ENCODE peak calls at places on chromosomes 13 and 19, in nine cellular contexts. One of them, this sample, is unnamed.
A peak's percentile ranks its signal among the peaks of the same experiment; 100 is the strongest.

GRCh38 chr13:46303743-46304385 is 83.2 kb downstream of the RUBCNL start:
- DNase-seq in choroid plexus epithelial cell: no peak
- DNase-seq in lower lobe of right lung: no peak
- DNase-seq in AG09309: no peak
- DNase-seq in fibroblast of lung: no peak
- DNase-seq in heart left ventricle: no peak
- DNase-seq in astrocyte of the spinal cord: no peak
- DNase-seq in ovary: no peak
- DNase-seq in HCT116: no peak
- DNase-seq in this sample: no peak

GRCh38 chr13:109666656-109667448 is 119.5 kb downstream of the IRS2 start:
- DNase-seq in lower lobe of right lung: no peak
- DNase-seq in astrocyte of the spinal cord: no peak
- DNase-seq in ovary: no peak
- DNase-seq in choroid plexus epithelial cell: peak; percentile 38
- DNase-seq in fibroblast of lung: peak; percentile 52
- DNase-seq in HCT116: no peak
- DNase-seq in heart left ventricle: no peak
- DNase-seq in AG09309: no peak
- DNase-seq in this sample: no peak

GRCh38 chr13:61142506-61142905 is 273.1 kb downstream of the PCDH20 start:
- DNase-seq in ovary: no peak
- DNase-seq in fibroblast of lung: no peak
- DNase-seq in lower lobe of right lung: no peak
- DNase-seq in choroid plexus epithelial cell: no peak
- DNase-seq in astrocyte of the spinal cord: no peak
- DNase-seq in AG09309: no peak
- DNase-seq in HCT116: no peak
- DNase-seq in heart left ventricle: no peak
- DNase-seq in this sample: peak; percentile 28

GRCh38 chr13:92547256-92547655 is 679.4 kb upstream of the GPC6 start:
- DNase-seq in HCT116: no peak
- DNase-seq in AG09309: no peak
- DNase-seq in heart left ventricle: no peak
- DNase-seq in lower lobe of right lung: no peak
- DNase-seq in fibroblast of lung: peak; percentile 75
- DNase-seq in ovary: no peak
- DNase-seq in choroid plexus epithelial cell: peak; percentile 69
- DNase-seq in astrocyte of the spinal cord: peak; percentile 62
- DNase-seq in this sample: no peak

GRCh38 chr13:29501674-29502073 is 93.8 kb downstream of the SLC7A1 start:
- DNase-seq in AG09309: no peak
- DNase-seq in heart left ventricle: no peak
- DNase-seq in choroid plexus epithelial cell: no peak
- DNase-seq in lower lobe of right lung: no peak
- DNase-seq in astrocyte of the spinal cord: no peak
- DNase-seq in ovary: no peak
- DNase-seq in HCT116: no peak
- DNase-seq in fibroblast of lung: no peak
- DNase-seq in this sample: no peak

GRCh38 chr19:11722414-11722813 is 16.3 kb downstream of the ZNF823 start:
- DNase-seq in AG09309: no peak
- DNase-seq in fibroblast of lung: no peak
- DNase-seq in HCT116: no peak
- DNase-seq in heart left ventricle: no peak
- DNase-seq in choroid plexus epithelial cell: no peak
- DNase-seq in ovary: no peak
- DNase-seq in lower lobe of right lung: no peak
- DNase-seq in astrocyte of the spinal cord: no peak
- DNase-seq in this sample: no peak

GRCh38 chr13:102703721-102704035 is 8.8 kb upstream of the METTL21C start:
- DNase-seq in choroid plexus epithelial cell: no peak
- DNase-seq in astrocyte of the spinal cord: no peak
- DNase-seq in AG09309: no peak
- DNase-seq in fibroblast of lung: no peak
- DNase-seq in heart left ventricle: no peak
- DNase-seq in HCT116: no peak
- DNase-seq in ovary: no peak
- DNase-seq in lower lobe of right lung: no peak
- DNase-seq in this sample: no peak

GRCh38 chr19:584240-585001 is 5.3 kb upstream of the HCN2 start:
- DNase-seq in lower lobe of right lung: no peak
- DNase-seq in astrocyte of the spinal cord: peak; percentile 47
- DNase-seq in ovary: peak; percentile 68
- DNase-seq in heart left ventricle: no peak
- DNase-seq in AG09309: no peak
- DNase-seq in choroid plexus epithelial cell: peak; percentile 58
- DNase-seq in fibroblast of lung: no peak
- DNase-seq in HCT116: no peak
- DNase-seq in this sample: no peak

GRCh38 chr13:75959861-75960481 is 323.8 kb downstream of the LMO7 start:
- DNase-seq in fibroblast of lung: no peak
- DNase-seq in astrocyte of the spinal cord: peak; percentile 2
- DNase-seq in ovary: no peak
- DNase-seq in heart left ventricle: no peak
- DNase-seq in lower lobe of right lung: no peak
- DNase-seq in HCT116: no peak
- DNase-seq in AG09309: no peak
- DNase-seq in choroid plexus epithelial cell: no peak
- DNase-seq in this sample: no peak

GRCh38 chr13:44004881-44005280 is 125.2 kb downstream of the LACC1 start:
- DNase-seq in AG09309: peak; percentile 24
- DNase-seq in HCT116: no peak
- DNase-seq in lower lobe of right lung: no peak
- DNase-seq in astrocyte of the spinal cord: peak; percentile 84
- DNase-seq in fibroblast of lung: peak; percentile 78
- DNase-seq in choroid plexus epithelial cell: peak; percentile 82
- DNase-seq in heart left ventricle: no peak
- DNase-seq in ovary: no peak
- DNase-seq in this sample: no peak

GRCh38 chr19:13764821-13765394 is 586 bp downstream of the MRI1 start:
- DNase-seq in ovary: peak; percentile 55
- DNase-seq in HCT116: no peak
- DNase-seq in AG09309: no peak
- DNase-seq in lower lobe of right lung: peak; percentile 66
- DNase-seq in fibroblast of lung: no peak
- DNase-seq in choroid plexus epithelial cell: peak; percentile 35
- DNase-seq in heart left ventricle: peak; percentile 27
- DNase-seq in astrocyte of the spinal cord: no peak
- DNase-seq in this sample: no peak

GRCh38 chr19:13761423-13761822 is 2.9 kb upstream of the MRI1 start:
- DNase-seq in AG09309: no peak
- DNase-seq in astrocyte of the spinal cord: no peak
- DNase-seq in ovary: no peak
- DNase-seq in fibroblast of lung: no peak
- DNase-seq in lower lobe of right lung: no peak
- DNase-seq in choroid plexus epithelial cell: no peak
- DNase-seq in HCT116: no peak
- DNase-seq in heart left ventricle: no peak
- DNase-seq in this sample: no peak

GRCh38 chr19:13764101-13764807 is at the start of gene MRI1:
- DNase-seq in astrocyte of the spinal cord: peak; percentile 63
- DNase-seq in lower lobe of right lung: peak; percentile 86
- DNase-seq in choroid plexus epithelial cell: peak; percentile 70
- DNase-seq in HCT116: no peak
- DNase-seq in AG09309: no peak
- DNase-seq in ovary: peak; percentile 92
- DNase-seq in heart left ventricle: peak; percentile 80
- DNase-seq in fibroblast of lung: peak; percentile 66
- DNase-seq in this sample: no peak

GRCh38 chr19:13762635-13763235 is 1.6 kb upstream of the MRI1 start:
- DNase-seq in astrocyte of the spinal cord: no peak
- DNase-seq in AG09309: no peak
- DNase-seq in fibroblast of lung: no peak
- DNase-seq in ovary: peak; percentile 48
- DNase-seq in heart left ventricle: no peak
- DNase-seq in lower lobe of right lung: no peak
- DNase-seq in HCT116: no peak
- DNase-seq in choroid plexus epithelial cell: no peak
- DNase-seq in this sample: no peak

GRCh38 chr19:13763300-13763699 is 1.0 kb upstream of the MRI1 start:
- DNase-seq in lower lobe of right lung: no peak
- DNase-seq in HCT116: no peak
- DNase-seq in fibroblast of lung: no peak
- DNase-seq in ovary: no peak
- DNase-seq in choroid plexus epithelial cell: no peak
- DNase-seq in astrocyte of the spinal cord: no peak
- DNase-seq in heart left ventricle: no peak
- DNase-seq in AG09309: no peak
- DNase-seq in this sample: no peak
- H3K4me3 ChIP-seq in lower lobe of right lung: no peak overlapping the region
- H3K4me3 ChIP-seq in HCT116: no peak overlapping the region
- H3K4me3 ChIP-seq in fibroblast of lung: no peak overlapping the region
- H3K4me3 ChIP-seq in ovary: no peak overlapping the region
- H3K4me3 ChIP-seq in choroid plexus epithelial cell: no peak overlapping the region
- H3K4me3 ChIP-seq in astrocyte of the spinal cord: no peak overlapping the region
- H3K4me3 ChIP-seq in heart left ventricle: no peak overlapping the region
- H3K4me3 ChIP-seq in AG09309: no peak overlapping the region
- H3K4me3 ChIP-seq in this sample: peak overlapping the region; percentile 68

GRCh38 chr19:6354098-6354674 is 7.1 kb upstream of the CLPP start:
- DNase-seq in fibroblast of lung: no peak
- DNase-seq in AG09309: no peak
- DNase-seq in heart left ventricle: no peak
- DNase-seq in ovary: no peak
- DNase-seq in astrocyte of the spinal cord: no peak
- DNase-seq in choroid plexus epithelial cell: peak; percentile 46
- DNase-seq in lower lobe of right lung: no peak
- DNase-seq in HCT116: no peak
- DNase-seq in this sample: no peak
- TF ChIP-seq CTCF in fibroblast of lung: peak; percentile 46
- TF ChIP-seq CTCF in AG09309: peak; percentile 64
- TF ChIP-seq CTCF in heart left ventricle: no peak
- TF ChIP-seq CTCF in ovary: no peak
- TF ChIP-seq CTCF in astrocyte of the spinal cord: peak; percentile 58
- TF ChIP-seq CTCF in choroid plexus epithelial cell: peak; percentile 76
- TF ChIP-seq CTCF in lower lobe of right lung: peak; percentile 48
- TF ChIP-seq CTCF in HCT116: peak; percentile 56
- TF ChIP-seq CTCF in this sample: peak; percentile 36

GRCh38 chr19:38663156-38663651 is 15.8 kb downstream of the ACTN4 start:
- DNase-seq in heart left ventricle: no peak
- DNase-seq in AG09309: no peak
- DNase-seq in choroid plexus epithelial cell: no peak
- DNase-seq in lower lobe of right lung: no peak
- DNase-seq in ovary: no peak
- DNase-seq in HCT116: no peak
- DNase-seq in astrocyte of the spinal cord: no peak
- DNase-seq in fibroblast of lung: no peak
- DNase-seq in this sample: no peak
- H3K4me3 ChIP-seq in heart left ventricle: no peak overlapping the region
- H3K4me3 ChIP-seq in AG09309: no peak overlapping the region
- H3K4me3 ChIP-seq in choroid plexus epithelial cell: no peak overlapping the region
- H3K4me3 ChIP-seq in lower lobe of right lung: no peak overlapping the region
- H3K4me3 ChIP-seq in ovary: peak overlapping the region; percentile 11
- H3K4me3 ChIP-seq in HCT116: no peak overlapping the region
- H3K4me3 ChIP-seq in astrocyte of the spinal cord: no peak overlapping the region
- H3K4me3 ChIP-seq in fibroblast of lung: no peak overlapping the region
- H3K4me3 ChIP-seq in this sample: no peak overlapping the region

GRCh38 chr13:36819064-36819810 is at the start of gene RFXAP:
- DNase-seq in choroid plexus epithelial cell: peak; percentile 90
- DNase-seq in fibroblast of lung: peak; percentile 73
- DNase-seq in heart left ventricle: peak; percentile 89
- DNase-seq in ovary: peak; percentile 92
- DNase-seq in AG09309: peak; percentile 17
- DNase-seq in lower lobe of right lung: peak; percentile 96
- DNase-seq in astrocyte of the spinal cord: peak; percentile 87
- DNase-seq in HCT116: peak; percentile 60
- DNase-seq in this sample: peak; percentile 17

GRCh38 chr13:36818483-36819063 is 449 bp upstream of the RFXAP start:
- DNase-seq in lower lobe of right lung: no peak
- DNase-seq in fibroblast of lung: no peak
- DNase-seq in choroid plexus epithelial cell: no peak
- DNase-seq in ovary: no peak
- DNase-seq in AG09309: no peak
- DNase-seq in heart left ventricle: no peak
- DNase-seq in astrocyte of the spinal cord: no peak
- DNase-seq in HCT116: no peak
- DNase-seq in this sample: no peak

GRCh38 chr13:36819811-36820140 is 754 bp downstream of the RFXAP start:
- DNase-seq in ovary: no peak
- DNase-seq in lower lobe of right lung: no peak
- DNase-seq in astrocyte of the spinal cord: peak; percentile 26
- DNase-seq in HCT116: no peak
- DNase-seq in AG09309: no peak
- DNase-seq in fibroblast of lung: peak; percentile 48
- DNase-seq in choroid plexus epithelial cell: peak; percentile 40
- DNase-seq in heart left ventricle: no peak
- DNase-seq in this sample: no peak

GRCh38 chr13:36820222-36820621 is 1.2 kb downstream of the RFXAP start:
- DNase-seq in choroid plexus epithelial cell: no peak
- DNase-seq in HCT116: no peak
- DNase-seq in astrocyte of the spinal cord: peak; percentile 13
- DNase-seq in heart left ventricle: no peak
- DNase-seq in AG09309: no peak
- DNase-seq in fibroblast of lung: no peak
- DNase-seq in lower lobe of right lung: no peak
- DNase-seq in ovary: no peak
- DNase-seq in this sample: no peak

GRCh38 chr13:36817996-36818395 is 1.0 kb upstream of the RFXAP start:
- DNase-seq in ovary: no peak
- DNase-seq in AG09309: no peak
- DNase-seq in HCT116: no peak
- DNase-seq in lower lobe of right lung: no peak
- DNase-seq in astrocyte of the spinal cord: no peak
- DNase-seq in heart left ventricle: no peak
- DNase-seq in fibroblast of lung: no peak
- DNase-seq in choroid plexus epithelial cell: no peak
- DNase-seq in this sample: no peak
- TF ChIP-seq CTCF in ovary: no peak
- TF ChIP-seq CTCF in AG09309: no peak
- TF ChIP-seq CTCF in HCT116: no peak
- TF ChIP-seq CTCF in lower lobe of right lung: no peak
- TF ChIP-seq CTCF in astrocyte of the spinal cord: no peak
- TF ChIP-seq CTCF in heart left ventricle: no peak
- TF ChIP-seq CTCF in fibroblast of lung: no peak
- TF ChIP-seq CTCF in choroid plexus epithelial cell: no peak
- TF ChIP-seq CTCF in this sample: no peak

This sample was measured in LNCaP clone FGC.